ENCODE peak calls at places on chromosome 20, in eight cellular contexts. One of them, this sample, is unnamed.

GRCh38 chr20:63536241-63536977 is 767 bp downstream of the PTK6 start:
- DNase-seq in iPS DF 19.7: no peak
- DNase-seq in skeletal muscle cell: peak; percentile 37
- DNase-seq in activated naive CD4-positive, alpha-beta T cell treated with anti-CD3 and anti-CD28 coated beads, Interleukin-2, amount 10 ng/mL, durations not matched to agents 7 days and 5 days: no peak
- DNase-seq in T-cell: no peak
- DNase-seq in T-helper 9 cell: no peak
- DNase-seq in activated T-helper 1 cell treated with Interleukin-2 at 50 U/mL for 16 hours: no peak
- DNase-seq in activated T-cell treated with anti-CD3 and anti-CD28 coated beads for 24 hours: no peak
- DNase-seq in this sample: no peak

GRCh38 chr20:62400021-62400420 is 7.1 kb downstream of the CABLES2 start:
- DNase-seq in T-cell: no peak
- DNase-seq in activated T-cell treated with anti-CD3 and anti-CD28 coated beads for 24 hours: no peak
- DNase-seq in iPS DF 19.7: no peak
- DNase-seq in activated T-helper 1 cell treated with Interleukin-2 at 50 U/mL for 16 hours: no peak
- DNase-seq in skeletal muscle cell: no peak
- DNase-seq in T-helper 9 cell: no peak
- DNase-seq in activated naive CD4-positive, alpha-beta T cell treated with anti-CD3 and anti-CD28 coated beads, Interleukin-2, amount 10 ng/mL, durations not matched to agents 7 days and 5 days: no peak
- DNase-seq in this sample: no peak

GRCh38 chr20:12287575-12287974 is 369.9 kb downstream of the BTBD3 start:
- DNase-seq in iPS DF 19.7: peak; percentile 5
- DNase-seq in skeletal muscle cell: no peak
- DNase-seq in T-cell: no peak
- DNase-seq in activated naive CD4-positive, alpha-beta T cell treated with anti-CD3 and anti-CD28 coated beads, Interleukin-2, amount 10 ng/mL, durations not matched to agents 7 days and 5 days: no peak
- DNase-seq in activated T-cell treated with anti-CD3 and anti-CD28 coated beads for 24 hours: no peak
- DNase-seq in T-helper 9 cell: no peak
- DNase-seq in activated T-helper 1 cell treated with Interleukin-2 at 50 U/mL for 16 hours: no peak
- DNase-seq in this sample: no peak

GRCh38 chr20:37538003-37538402 is 10.3 kb upstream of the BLCAP start:
- DNase-seq in T-cell: no peak
- DNase-seq in T-helper 9 cell: no peak
- DNase-seq in activated naive CD4-positive, alpha-beta T cell treated with anti-CD3 and anti-CD28 coated beads, Interleukin-2, amount 10 ng/mL, durations not matched to agents 7 days and 5 days: no peak
- DNase-seq in activated T-helper 1 cell treated with Interleukin-2 at 50 U/mL for 16 hours: no peak
- DNase-seq in skeletal muscle cell: no peak
- DNase-seq in iPS DF 19.7: no peak
- DNase-seq in activated T-cell treated with anti-CD3 and anti-CD28 coated beads for 24 hours: no peak
- DNase-seq in this sample: peak; percentile 49

GRCh38 chr20:13839421-13840092 is 54.7 kb downstream of the NDUFAF5 start:
- DNase-seq in skeletal muscle cell: no peak
- DNase-seq in iPS DF 19.7: no peak
- DNase-seq in activated T-cell treated with anti-CD3 and anti-CD28 coated beads for 24 hours: no peak
- DNase-seq in T-helper 9 cell: no peak
- DNase-seq in activated T-helper 1 cell treated with Interleukin-2 at 50 U/mL for 16 hours: no peak
- DNase-seq in activated naive CD4-positive, alpha-beta T cell treated with anti-CD3 and anti-CD28 coated beads, Interleukin-2, amount 10 ng/mL, durations not matched to agents 7 days and 5 days: no peak
- DNase-seq in T-cell: no peak
- DNase-seq in this sample: no peak

GRCh38 chr20:32189691-32190607 is 17.6 kb downstream of the PLAGL2 start:
- DNase-seq in iPS DF 19.7: no peak
- DNase-seq in activated T-cell treated with anti-CD3 and anti-CD28 coated beads for 24 hours: peak; percentile 23
- DNase-seq in activated naive CD4-positive, alpha-beta T cell treated with anti-CD3 and anti-CD28 coated beads, Interleukin-2, amount 10 ng/mL, durations not matched to agents 7 days and 5 days: peak; percentile 52
- DNase-seq in T-cell: peak; percentile 39
- DNase-seq in T-helper 9 cell: peak; percentile 30
- DNase-seq in activated T-helper 1 cell treated with Interleukin-2 at 50 U/mL for 16 hours: peak; percentile 16
- DNase-seq in skeletal muscle cell: no peak
- DNase-seq in this sample: no peak

GRCh38 chr20:11686900-11687543 is 230.7 kb upstream of the BTBD3 start:
- DNase-seq in activated naive CD4-positive, alpha-beta T cell treated with anti-CD3 and anti-CD28 coated beads, Interleukin-2, amount 10 ng/mL, durations not matched to agents 7 days and 5 days: no peak
- DNase-seq in activated T-helper 1 cell treated with Interleukin-2 at 50 U/mL for 16 hours: no peak
- DNase-seq in skeletal muscle cell: no peak
- DNase-seq in activated T-cell treated with anti-CD3 and anti-CD28 coated beads for 24 hours: no peak
- DNase-seq in T-helper 9 cell: no peak
- DNase-seq in iPS DF 19.7: no peak
- DNase-seq in T-cell: no peak
- DNase-seq in this sample: no peak

GRCh38 chr20:33790571-33790970 is 20.6 kb upstream of the CHMP4B start:
- DNase-seq in skeletal muscle cell: no peak
- DNase-seq in iPS DF 19.7: no peak
- DNase-seq in T-cell: no peak
- DNase-seq in activated T-cell treated with anti-CD3 and anti-CD28 coated beads for 24 hours: no peak
- DNase-seq in activated naive CD4-positive, alpha-beta T cell treated with anti-CD3 and anti-CD28 coated beads, Interleukin-2, amount 10 ng/mL, durations not matched to agents 7 days and 5 days: no peak
- DNase-seq in activated T-helper 1 cell treated with Interleukin-2 at 50 U/mL for 16 hours: no peak
- DNase-seq in T-helper 9 cell: no peak
- DNase-seq in this sample: no peak

GRCh38 chr20:42852691-42853090 is 337.0 kb downstream of the PTPRT start:
- DNase-seq in iPS DF 19.7: no peak
- DNase-seq in activated T-helper 1 cell treated with Interleukin-2 at 50 U/mL for 16 hours: no peak
- DNase-seq in T-helper 9 cell: no peak
- DNase-seq in skeletal muscle cell: no peak
- DNase-seq in activated T-cell treated with anti-CD3 and anti-CD28 coated beads for 24 hours: no peak
- DNase-seq in T-cell: no peak
- DNase-seq in activated naive CD4-positive, alpha-beta T cell treated with anti-CD3 and anti-CD28 coated beads, Interleukin-2, amount 10 ng/mL, durations not matched to agents 7 days and 5 days: no peak
- DNase-seq in this sample: no peak

GRCh38 chr20:10696650-10697049 is 22.9 kb upstream of the JAG1 start:
- DNase-seq in iPS DF 19.7: no peak
- DNase-seq in T-cell: no peak
- DNase-seq in activated T-cell treated with anti-CD3 and anti-CD28 coated beads for 24 hours: no peak
- DNase-seq in activated naive CD4-positive, alpha-beta T cell treated with anti-CD3 and anti-CD28 coated beads, Interleukin-2, amount 10 ng/mL, durations not matched to agents 7 days and 5 days: peak; percentile 27
- DNase-seq in activated T-helper 1 cell treated with Interleukin-2 at 50 U/mL for 16 hours: no peak
- DNase-seq in T-helper 9 cell: no peak
- DNase-seq in skeletal muscle cell: no peak
- DNase-seq in this sample: no peak

GRCh38 chr20:48205786-48206185 is 420.5 kb upstream of the SULF2 start:
- DNase-seq in activated T-cell treated with anti-CD3 and anti-CD28 coated beads for 24 hours: no peak
- DNase-seq in activated naive CD4-positive, alpha-beta T cell treated with anti-CD3 and anti-CD28 coated beads, Interleukin-2, amount 10 ng/mL, durations not matched to agents 7 days and 5 days: no peak
- DNase-seq in skeletal muscle cell: peak; percentile 17
- DNase-seq in activated T-helper 1 cell treated with Interleukin-2 at 50 U/mL for 16 hours: no peak
- DNase-seq in T-helper 9 cell: no peak
- DNase-seq in T-cell: no peak
- DNase-seq in iPS DF 19.7: no peak
- DNase-seq in this sample: no peak

GRCh38 chr20:3932277-3933073 is 43.3 kb downstream of the PANK2 start:
- DNase-seq in T-cell: no peak
- DNase-seq in iPS DF 19.7: no peak
- DNase-seq in activated T-cell treated with anti-CD3 and anti-CD28 coated beads for 24 hours: no peak
- DNase-seq in activated T-helper 1 cell treated with Interleukin-2 at 50 U/mL for 16 hours: no peak
- DNase-seq in skeletal muscle cell: no peak
- DNase-seq in T-helper 9 cell: no peak
- DNase-seq in activated naive CD4-positive, alpha-beta T cell treated with anti-CD3 and anti-CD28 coated beads, Interleukin-2, amount 10 ng/mL, durations not matched to agents 7 days and 5 days: no peak
- DNase-seq in this sample: no peak

GRCh38 chr20:15700147-15700765 is 873.0 kb downstream of the KIF16B start:
- DNase-seq in T-cell: no peak
- DNase-seq in activated T-cell treated with anti-CD3 and anti-CD28 coated beads for 24 hours: no peak
- DNase-seq in skeletal muscle cell: no peak
- DNase-seq in iPS DF 19.7: no peak
- DNase-seq in T-helper 9 cell: no peak
- DNase-seq in activated naive CD4-positive, alpha-beta T cell treated with anti-CD3 and anti-CD28 coated beads, Interleukin-2, amount 10 ng/mL, durations not matched to agents 7 days and 5 days: no peak
- DNase-seq in activated T-helper 1 cell treated with Interleukin-2 at 50 U/mL for 16 hours: no peak
- DNase-seq in this sample: no peak

This sample was measured in retinal pigment epithelial cell.